ENCODE peak calls at places on chromosome 1, in ten cellular contexts. U is thoracic aorta, T is cardiac fibroblast, E is K562, Y is nephron progenitor cell, H is MCF 10A, Z is HFF-Myc, K is coronary artery, N is HCT116, L is AG04450. A is an unnamed sample.

GRCh38 chr1:153679337-153680119 is 1.0 kb downstream of the NPR1 start:
- DNase-seq in U (no peak), T (peak), E (no peak), Y (peak), H (no peak), Z (no peak), K (no peak), N (no peak), L (no peak), A (peak)

GRCh38 chr1:111895456-111895855 is 94.0 kb downstream of the KCND3 start:
- DNase-seq in U (no peak), T (no peak), E (no peak), Y (no peak), H (no peak), Z (no peak), K (no peak), N (no peak), L (no peak), A (no peak)

GRCh38 chr1:190474587-190475305 is 2.9 kb downstream of the BRINP3 start:
- DNase-seq in U (no peak), T (no peak), E (no peak), Y (peak), H (no peak), Z (no peak), K (no peak), N (no peak), L (no peak), A (no peak)

GRCh38 chr1:17075470-17076255 is 21.8 kb upstream of the SDHB start:
- DNase-seq in U (no peak), T (peak), E (peak), Y (no peak), H (peak), Z (no peak), K (no peak), N (peak), L (no peak), A (peak)

GRCh38 chr1:243416510-243416909 is 160.7 kb downstream of the SDCCAG8 start:
- DNase-seq in U (no peak), T (no peak), E (no peak), Y (no peak), H (no peak), Z (no peak), K (no peak), N (no peak), L (no peak), A (no peak)

GRCh38 chr1:226939439-226940028 is 560 bp upstream of the COQ8A start:
- DNase-seq in U (peak), T (no peak), E (peak), Y (no peak), H (no peak), Z (no peak), K (peak), N (no peak), L (no peak), A (peak)

GRCh38 chr1:46948629-46949282 is 7.5 kb upstream of the CYP4A11 start:
- DNase-seq in U (no peak), T (peak), E (no peak), Y (no peak), H (peak), Z (no peak), K (no peak), N (no peak), L (no peak), A (no peak)

GRCh38 chr1:241240084-241240483 is 116.9 kb downstream of the RGS7 start:
- DNase-seq in U (no peak), T (peak), E (no peak), Y (no peak), H (peak), Z (no peak), K (no peak), N (no peak), L (no peak), A (no peak)

GRCh38 chr1:56206391-56206790 is 373.0 kb downstream of the PLPP3 start:
- DNase-seq in U (no peak), T (no peak), E (no peak), Y (no peak), H (no peak), Z (no peak), K (no peak), N (no peak), L (no peak), A (no peak)

GRCh38 chr1:55724551-55725325 is 509.6 kb upstream of the USP24 start:
- DNase-seq in U (no peak), T (peak), E (no peak), Y (no peak), H (peak), Z (no peak), K (no peak), N (no peak), L (peak), A (no peak)

DNA sequence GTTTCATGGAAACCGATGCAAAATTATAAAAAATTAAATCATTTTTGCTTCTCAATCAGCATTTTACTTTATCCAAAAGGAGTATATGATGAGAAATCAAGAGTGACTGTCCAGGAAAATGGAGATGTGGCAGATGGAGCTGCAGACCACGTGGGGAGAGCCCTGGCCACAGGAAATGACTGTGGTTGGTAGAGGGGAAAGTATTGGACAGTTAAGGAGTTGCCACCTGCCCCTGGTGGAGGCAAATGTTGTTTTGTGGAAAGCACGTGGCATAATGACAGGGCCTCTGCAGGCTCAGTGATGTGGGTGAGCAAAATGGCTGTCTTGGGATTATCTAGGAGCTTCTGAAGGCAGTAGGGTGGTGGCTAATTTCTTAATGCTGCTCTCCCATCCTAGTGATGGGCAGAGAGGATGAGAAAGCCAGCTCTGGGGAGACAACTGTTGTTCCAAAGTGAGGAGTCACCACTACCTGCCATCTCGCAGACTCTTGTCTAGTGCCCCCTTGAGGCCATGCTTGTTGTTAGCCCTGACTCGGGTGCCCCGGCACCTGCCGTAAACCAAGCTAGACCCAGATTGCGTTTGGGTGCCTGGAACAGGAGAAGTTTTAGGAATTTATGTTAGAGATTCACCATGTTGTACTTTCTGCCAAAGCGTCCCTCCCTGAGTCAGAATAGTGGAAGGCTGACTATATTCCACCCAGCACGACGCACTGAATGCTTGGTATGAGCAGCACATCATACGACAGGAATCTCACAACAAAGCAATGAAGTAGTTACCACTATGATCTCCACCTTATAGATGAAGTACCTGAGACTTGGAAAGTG is 144.0 kb downstream of the ROR1 start:
- DNase-seq in U (no peak), T (peak), E (peak), Y (no peak), H (peak), Z (no peak), K (no peak), N (peak), L (no peak), A (peak)
- TF ChIP-seq CTCF in U (peak), T (peak), E (peak), Y (no peak), H (peak), Z (peak), K (no peak), N (peak), L (no peak), A (no peak)

DNA sequence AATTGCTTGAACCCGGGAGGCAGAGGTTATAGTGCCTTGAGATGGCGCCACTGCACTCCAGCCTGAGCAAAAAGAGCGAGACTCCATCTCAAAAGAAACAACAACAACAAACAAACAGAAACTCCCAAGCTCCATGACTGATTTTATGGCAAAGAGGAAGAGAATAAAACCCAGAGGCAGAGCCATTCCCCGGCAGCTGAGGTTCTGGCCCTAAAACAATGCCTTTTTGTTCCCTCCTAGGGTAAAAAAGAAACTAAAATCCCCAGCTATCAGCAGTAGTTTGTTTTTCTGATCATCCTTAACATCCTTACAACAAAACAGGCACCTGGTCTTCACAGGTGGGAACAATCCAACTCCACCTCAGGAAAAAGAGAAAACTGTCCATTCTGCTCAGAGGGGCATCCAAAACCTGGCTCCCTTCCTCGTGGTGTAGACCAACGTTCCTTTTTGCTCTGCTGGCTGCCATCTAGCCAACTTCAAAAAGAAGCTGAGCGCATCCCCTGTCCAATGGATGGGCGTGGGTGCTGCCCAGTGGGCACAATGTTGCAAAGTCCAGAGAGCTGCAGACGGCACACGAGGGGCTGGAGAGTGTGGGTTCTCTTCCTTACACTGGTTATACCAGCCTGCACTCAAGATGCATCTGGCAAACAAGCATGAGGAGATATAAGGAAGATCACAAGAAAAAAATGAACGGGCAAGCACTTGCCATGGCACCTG is 54.6 kb downstream of the SLC66A1 start:
- DNase-seq in U (no peak), T (no peak), E (no peak), Y (no peak), H (no peak), Z (no peak), K (no peak), N (no peak), L (no peak), A (no peak)
- TF ChIP-seq CTCF in U (no peak), T (no peak), E (no peak), Y (no peak), H (no peak), Z (no peak), K (no peak), N (no peak), L (no peak), A (no peak)

DNA sequence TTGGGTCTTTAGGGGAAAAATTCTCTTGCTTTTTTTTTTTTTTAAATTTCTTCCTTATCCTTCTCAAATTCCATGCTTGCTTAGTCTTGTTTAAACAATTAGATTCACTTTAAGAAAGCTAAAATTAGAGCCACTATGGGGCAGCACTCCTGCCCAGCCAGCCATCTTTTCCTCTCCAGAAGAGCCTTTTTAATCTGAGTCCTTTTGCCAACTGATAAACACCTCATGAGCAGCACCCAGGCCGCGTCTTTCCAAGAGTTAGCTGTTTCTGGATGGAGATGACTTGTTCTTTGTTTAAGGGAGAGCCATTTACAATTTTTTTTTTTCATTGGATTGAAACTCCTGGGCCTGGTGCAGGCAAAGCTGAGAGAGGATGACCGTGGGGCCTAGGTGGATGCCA is 53.3 kb upstream of the TSPAN2 start:
- DNase-seq in U (no peak), T (peak), E (no peak), Y (no peak), H (no peak), Z (no peak), K (no peak), N (no peak), L (no peak), A (no peak)
- TF ChIP-seq CTCF in U (peak), T (peak), E (peak), Y (no peak), H (no peak), Z (peak), K (no peak), N (no peak), L (peak), A (no peak)

GRCh38 chr1:204974326-204974725 is 68.7 kb upstream of the CNTN2 start:
- DNase-seq in U (no peak), T (no peak), E (no peak), Y (no peak), H (no peak), Z (no peak), K (no peak), N (no peak), L (no peak), A (no peak)
- TF ChIP-seq CTCF in U (no peak), T (no peak), E (peak), Y (no peak), H (no peak), Z (no peak), K (no peak), N (no peak), L (no peak), A (no peak)

GRCh38 chr1:116147972-116148371 is 36.8 kb downstream of the MAB21L3 start:
- DNase-seq in U (no peak), T (no peak), E (no peak), Y (no peak), H (no peak), Z (no peak), K (no peak), N (no peak), L (no peak), A (no peak)
- TF ChIP-seq CTCF in U (no peak), T (no peak), E (no peak), Y (no peak), H (no peak), Z (no peak), K (no peak), N (no peak), L (no peak), A (no peak)

DNA sequence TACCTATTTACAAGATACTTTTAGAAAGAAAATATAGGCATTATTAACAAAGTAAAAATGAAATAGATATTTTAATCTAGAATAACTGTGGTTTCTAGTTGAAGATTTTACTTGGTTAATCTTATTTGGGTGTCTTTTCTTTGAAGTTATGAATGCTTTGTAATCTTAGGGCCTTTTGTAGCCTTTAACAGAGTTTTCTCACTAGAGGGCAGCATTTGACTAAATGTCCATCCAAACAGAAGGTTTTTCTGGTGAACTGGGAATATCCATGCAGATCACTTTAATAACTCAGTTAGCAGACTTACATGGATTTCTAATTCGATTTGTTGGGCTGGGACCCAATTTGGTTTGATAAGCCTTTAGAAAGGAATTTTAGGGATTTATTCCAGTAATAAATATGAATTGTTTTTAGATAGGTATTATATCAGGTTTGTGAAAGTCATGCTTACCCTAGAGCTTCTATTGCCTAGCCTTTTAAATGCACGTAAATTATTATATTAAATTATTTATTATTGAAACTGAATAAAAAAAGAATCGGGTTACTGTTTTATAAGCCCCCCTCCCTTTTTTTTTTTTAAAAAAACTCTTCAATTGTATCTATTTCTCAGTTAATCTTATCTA is 119.7 kb downstream of the ZNF326 start:
- DNase-seq in U (no peak), T (peak), E (peak), Y (peak), H (peak), Z (peak), K (no peak), N (peak), L (peak), A (no peak)
- TF ChIP-seq CTCF in U (peak), T (peak), E (peak), Y (peak), H (peak), Z (peak), K (peak), N (peak), L (peak), A (peak)

DNA sequence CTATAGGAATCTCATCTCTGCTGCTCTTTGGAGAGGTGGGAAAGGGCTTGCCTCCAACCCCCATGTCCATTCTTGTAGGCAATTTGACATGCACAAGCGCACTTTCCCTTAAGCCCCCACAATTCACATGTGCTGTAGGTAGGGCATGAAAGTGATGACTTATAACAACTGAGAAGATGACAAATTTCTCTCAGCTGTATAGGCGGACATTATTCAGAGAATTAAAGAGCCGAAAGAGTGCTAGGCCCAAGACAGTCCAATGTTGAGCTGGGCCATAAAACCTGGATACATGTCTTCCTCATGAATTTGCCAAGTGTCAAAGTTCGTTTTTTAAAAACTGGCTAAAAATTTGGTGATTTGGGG is 106.3 kb upstream of the LYPLAL1 start:
- DNase-seq in U (no peak), T (no peak), E (no peak), Y (no peak), H (no peak), Z (no peak), K (no peak), N (no peak), L (no peak), A (no peak)
- TF ChIP-seq CTCF in U (no peak), T (no peak), E (no peak), Y (no peak), H (no peak), Z (no peak), K (no peak), N (no peak), L (no peak), A (peak)

GRCh38 chr1:2431503-2431902 is 19.1 kb upstream of the PEX10 start:
- DNase-seq in U (no peak), T (no peak), E (no peak), Y (no peak), H (no peak), Z (no peak), K (no peak), N (no peak), L (no peak), A (no peak)

GRCh38 chr1:2430592-2430973 is 18.2 kb upstream of the PEX10 start:
- DNase-seq in U (no peak), T (no peak), E (no peak), Y (no peak), H (no peak), Z (no peak), K (no peak), N (no peak), L (no peak), A (no peak)

GRCh38 chr1:2431095-2431494 is 18.7 kb upstream of the PEX10 start:
- DNase-seq in U (no peak), T (no peak), E (no peak), Y (no peak), H (no peak), Z (no peak), K (no peak), N (no peak), L (no peak), A (no peak)

GRCh38 chr1:2428490-2428889 is 16.1 kb upstream of the PEX10 start:
- DNase-seq in U (no peak), T (no peak), E (no peak), Y (no peak), H (peak), Z (no peak), K (no peak), N (no peak), L (no peak), A (no peak)

DNA sequence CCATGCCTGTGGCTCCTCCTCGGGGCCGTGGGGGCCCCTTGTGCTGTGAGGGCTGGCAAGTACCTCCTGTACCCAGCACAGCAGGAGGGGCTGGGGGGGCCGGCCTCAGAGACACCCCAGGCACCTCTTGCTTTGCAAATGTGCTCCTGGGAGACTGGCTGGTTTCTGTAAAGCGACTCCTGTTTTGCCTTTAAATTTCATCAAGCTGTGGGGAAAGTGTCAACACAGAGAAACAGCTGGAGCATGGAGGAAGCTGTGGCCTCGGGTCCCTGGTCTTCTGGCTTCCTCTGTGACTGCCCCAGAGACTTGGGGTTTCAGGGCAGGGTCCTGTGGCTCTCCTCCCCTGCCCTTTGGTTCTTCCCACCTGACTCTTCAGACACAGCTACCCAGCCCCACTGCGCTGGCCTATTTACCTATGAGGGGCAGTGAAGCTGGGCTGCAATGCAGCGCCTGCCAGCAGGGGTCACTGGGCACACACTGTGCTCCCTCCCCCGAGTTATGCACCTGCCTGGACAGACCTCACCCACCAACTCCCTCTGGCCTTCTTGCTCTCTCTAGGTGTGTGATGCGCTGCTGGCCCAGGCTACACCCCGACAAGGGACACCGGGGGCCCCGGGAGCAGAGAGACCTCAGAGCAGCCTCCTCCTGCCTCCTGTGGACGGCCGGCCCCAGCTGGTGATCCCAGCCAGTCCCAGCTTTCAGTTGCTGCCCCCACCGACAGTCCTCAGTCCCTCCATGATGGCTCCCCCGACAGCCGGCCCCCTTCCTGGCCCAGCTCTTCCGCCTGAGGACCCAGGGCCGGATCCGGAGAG is 17.6 kb upstream of the PEX10 start:
- DNase-seq in U (no peak), T (peak), E (peak), Y (no peak), H (no peak), Z (no peak), K (no peak), N (no peak), L (no peak), A (peak)
- TF ChIP-seq CTCF in U (no peak), T (peak), E (peak), Y (peak), H (peak), Z (peak), K (no peak), N (peak), L (peak), A (peak)